ENCODE peak calls at places on chromosomes 16 and 17, in eight cellular contexts. O, H, N, K, P, C, A and Q are unnamed samples.

GRCh38 chr17:38730526-38731379 is 612 bp downstream of the CISD3 start:
- DNase-seq in O (peak), H (no peak), N (no peak), K (no peak), P (peak), C (peak), A (peak), Q (peak)

GRCh38 chr16:24736758-24737157 is 7.3 kb downstream of the TNRC6A start:
- DNase-seq in O (no peak), H (no peak), N (no peak), K (no peak), P (no peak), C (no peak), A (no peak), Q (no peak)

GRCh38 chr17:57527437-57528083 is 217.5 kb downstream of the CCDC182 start:
- DNase-seq in O (no peak), H (no peak), N (no peak), K (no peak), P (peak), C (no peak), A (no peak), Q (no peak)

GRCh38 chr17:79340286-79340685 is 265.7 kb downstream of the ENGASE start:
- DNase-seq in O (no peak), H (no peak), N (no peak), K (no peak), P (no peak), C (peak), A (peak), Q (no peak)

GRCh38 chr16:49416276-49416675 is 42.7 kb downstream of the C16orf78 start:
- DNase-seq in O (no peak), H (no peak), N (no peak), K (no peak), P (no peak), C (no peak), A (no peak), Q (no peak)

GRCh38 chr16:31191697-31192428 is 10.7 kb downstream of the PYCARD start:
- DNase-seq in O (no peak), H (no peak), N (no peak), K (no peak), P (no peak), C (no peak), A (no peak), Q (no peak)

GRCh38 chr17:9644910-9645751 is at the start of gene USP43:
- DNase-seq in O (peak), H (peak), N (no peak), K (no peak), P (peak), C (no peak), A (peak), Q (peak)

GRCh38 chr17:79915850-79916430 is 76.7 kb upstream of the CBX4 start:
- DNase-seq in O (peak), H (peak), N (no peak), K (no peak), P (peak), C (peak), A (peak), Q (peak)

GRCh38 chr16:30846649-30847402 is 47.1 kb downstream of the BCL7C start:
- DNase-seq in O (no peak), H (no peak), N (no peak), K (no peak), P (peak), C (no peak), A (no peak), Q (no peak)

GRCh38 chr16:57178793-57179212 is 7.0 kb downstream of the PSME3IP1 start:
- DNase-seq in O (no peak), H (no peak), N (no peak), K (no peak), P (peak), C (no peak), A (no peak), Q (peak)

GRCh38 chr16:3020604-3021448 is 658 bp downstream of the TNFRSF12A start:
- DNase-seq in O (peak), H (peak), N (peak), K (no peak), P (peak), C (peak), A (peak), Q (peak)

GRCh38 chr17:59378621-59379194 is 47.3 kb downstream of the YPEL2 start:
- DNase-seq in O (no peak), H (no peak), N (no peak), K (no peak), P (no peak), C (no peak), A (peak), Q (peak)

GRCh38 chr16:3401719-3402397 is 843 bp downstream of the ZNF174 start:
- DNase-seq in O (peak), H (no peak), N (no peak), K (no peak), P (peak), C (no peak), A (no peak), Q (no peak)

GRCh38 chr16:67264866-67265265 is 14.5 kb upstream of the PLEKHG4 start:
- DNase-seq in O (no peak), H (no peak), N (no peak), K (no peak), P (no peak), C (peak), A (no peak), Q (no peak)

GRCh38 chr16:49021136-49021535 is 260.5 kb downstream of the CBLN1 start:
- DNase-seq in O (peak), H (peak), N (no peak), K (no peak), P (peak), C (no peak), A (no peak), Q (no peak)

GRCh38 chr16:23434380-23434779 is 18.6 kb downstream of the COG7 start:
- DNase-seq in O (peak), H (peak), N (no peak), K (no peak), P (peak), C (no peak), A (no peak), Q (peak)

GRCh38 chr16:66477028-66477515 is 50.0 kb downstream of the BEAN1 start:
- DNase-seq in O (no peak), H (no peak), N (no peak), K (no peak), P (no peak), C (no peak), A (no peak), Q (peak)

GRCh38 chr17:62672957-62673356 is 45.5 kb downstream of the MRC2 start:
- DNase-seq in O (no peak), H (no peak), N (no peak), K (no peak), P (no peak), C (peak), A (no peak), Q (no peak)

GRCh38 chr17:49985310-49985990 is 9.6 kb downstream of the DLX3 start:
- DNase-seq in O (no peak), H (no peak), N (no peak), K (no peak), P (peak), C (no peak), A (no peak), Q (no peak)

GRCh38 chr17:58313815-58314705 is 14.5 kb downstream of the TSPOAP1 start:
- DNase-seq in O (no peak), H (no peak), N (no peak), K (no peak), P (no peak), C (no peak), A (no peak), Q (no peak)

GRCh38 chr16:84833142-84833495 is 13.3 kb downstream of the CRISPLD2 start:
- DNase-seq in O (no peak), H (no peak), N (no peak), K (no peak), P (no peak), C (no peak), A (no peak), Q (no peak)

GRCh38 chr16:78505544-78506371 is 406.3 kb downstream of the WWOX start:
- DNase-seq in O (no peak), H (no peak), N (no peak), K (no peak), P (no peak), C (peak), A (peak), Q (no peak)

GRCh38 chr17:42130310-42130936 is 7.8 kb downstream of the HSPB9 start:
- DNase-seq in O (no peak), H (no peak), N (no peak), K (no peak), P (no peak), C (no peak), A (no peak), Q (no peak)

GRCh38 chr17:78225088-78225865 is 6.2 kb upstream of the TMEM235 start:
- DNase-seq in O (no peak), H (no peak), N (no peak), K (no peak), P (no peak), C (no peak), A (no peak), Q (no peak)

GRCh38 chr16:8621221-8621571 is 302 bp upstream of the METTL22 start:
- DNase-seq in O (no peak), H (no peak), N (no peak), K (no peak), P (no peak), C (no peak), A (no peak), Q (no peak)

GRCh38 chr17:1985686-1986085 is 39.4 kb downstream of the RTN4RL1 start:
- DNase-seq in O (no peak), H (no peak), N (no peak), K (no peak), P (no peak), C (no peak), A (no peak), Q (no peak)

GRCh38 chr17:14052886-14053615 is 16.3 kb upstream of the COX10 start:
- DNase-seq in O (no peak), H (peak), N (no peak), K (no peak), P (no peak), C (no peak), A (no peak), Q (no peak)

GRCh38 chr17:57084802-57085447 is at the start of gene AKAP1:
- DNase-seq in O (peak), H (peak), N (peak), K (peak), P (peak), C (peak), A (peak), Q (peak)

GRCh38 chr17:38357488-38358123 is 6.0 kb downstream of the SOCS7 start:
- DNase-seq in O (no peak), H (no peak), N (no peak), K (no peak), P (no peak), C (no peak), A (no peak), Q (no peak)

GRCh38 chr16:50651835-50652438 is 29.2 kb downstream of the SNX20 start:
- DNase-seq in O (no peak), H (no peak), N (no peak), K (no peak), P (no peak), C (no peak), A (no peak), Q (no peak)

GRCh38 chr16:4407543-4408322 is 8.7 kb downstream of the CORO7 start:
- DNase-seq in O (peak), H (no peak), N (no peak), K (no peak), P (no peak), C (peak), A (peak), Q (peak)

GRCh38 chr17:9287301-9287700 is 266.0 kb downstream of the NTN1 start:
- DNase-seq in O (no peak), H (no peak), N (no peak), K (no peak), P (no peak), C (no peak), A (no peak), Q (no peak)

GRCh38 chr17:8831234-8831849 is 32.2 kb upstream of the MFSD6L start:
- DNase-seq in O (no peak), H (no peak), N (no peak), K (no peak), P (no peak), C (no peak), A (no peak), Q (no peak)

GRCh38 chr17:66577041-66577440 is 257.9 kb upstream of the CACNG5 start:
- DNase-seq in O (no peak), H (no peak), N (no peak), K (no peak), P (no peak), C (no peak), A (no peak), Q (no peak)

GRCh38 chr16:21574372-21574771 is 25.0 kb upstream of the METTL9 start:
- DNase-seq in O (no peak), H (no peak), N (no peak), K (no peak), P (no peak), C (no peak), A (no peak), Q (no peak)

GRCh38 chr17:27608330-27609230 is 22.4 kb upstream of the LGALS9 start:
- DNase-seq in O (peak), H (no peak), N (no peak), K (no peak), P (no peak), C (no peak), A (no peak), Q (no peak)

GRCh38 chr17:30970757-30971567 is at the start of gene RNF135:
- DNase-seq in O (peak), H (peak), N (peak), K (no peak), P (peak), C (peak), A (peak), Q (peak)

GRCh38 chr17:30975042-30975820 is 4.4 kb downstream of the RNF135 start:
- DNase-seq in O (no peak), H (no peak), N (no peak), K (no peak), P (no peak), C (peak), A (no peak), Q (no peak)

GRCh38 chr17:30964878-30965277 is 6.0 kb upstream of the RNF135 start:
- DNase-seq in O (peak), H (no peak), N (no peak), K (no peak), P (no peak), C (peak), A (no peak), Q (no peak)

DNA sequence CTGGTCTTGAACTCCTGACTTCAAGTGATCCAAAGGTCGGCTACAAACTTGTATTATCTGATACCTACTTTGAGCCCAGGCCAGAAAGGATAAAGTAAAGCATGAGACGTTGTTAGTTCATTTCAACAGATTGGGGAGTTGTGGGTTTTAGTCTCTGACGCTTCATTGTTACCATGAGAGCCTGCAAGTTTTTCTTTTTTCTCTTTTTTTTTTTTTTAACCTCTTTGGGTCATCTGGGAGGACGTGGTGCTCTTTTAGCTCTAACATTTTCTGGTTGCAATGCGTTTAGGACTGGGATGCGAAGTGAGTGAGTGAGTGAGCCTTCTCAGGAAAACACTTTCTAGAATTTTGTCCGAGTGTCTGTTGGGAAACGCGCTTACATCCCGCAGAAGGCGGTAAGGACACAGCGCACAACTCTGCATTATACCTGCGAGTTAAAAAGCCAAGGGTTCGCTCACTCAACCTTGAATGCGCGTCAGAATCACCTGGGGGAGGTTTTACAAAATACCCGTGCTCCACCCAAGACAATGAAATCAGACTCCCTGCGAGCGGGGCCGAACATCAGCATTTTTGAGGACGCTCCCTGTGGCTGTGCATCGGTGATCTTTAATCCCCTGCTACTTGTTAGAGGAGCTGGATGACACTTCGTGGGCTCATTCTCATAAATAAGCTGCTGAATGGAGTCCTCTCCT is 704 bp upstream of the RNF135 start:
- DNase-seq in O (peak), H (peak), N (no peak), K (no peak), P (peak), C (peak), A (peak), Q (peak)
- H3K27ac ChIP-seq in O (peak), H (peak), N (peak), K (peak), P (peak), C (peak), A (peak), Q (peak)

GRCh38 chr17:40795019-40795667 is 4.6 kb downstream of the KRT28 start:
- DNase-seq in O (no peak), H (no peak), N (no peak), K (no peak), P (no peak), C (no peak), A (no peak), Q (no peak)
- H3K27ac ChIP-seq in O (no peak), H (no peak), N (no peak), K (no peak), P (no peak), C (no peak), A (no peak), Q (no peak)

GRCh38 chr17:81386141-81386645 is 9.1 kb upstream of the BAHCC1 start:
- DNase-seq in O (no peak), H (no peak), N (no peak), K (no peak), P (no peak), C (no peak), A (peak), Q (no peak)

GRCh38 chr17:81384929-81385319 is 10.3 kb upstream of the BAHCC1 start:
- DNase-seq in O (no peak), H (no peak), N (no peak), K (no peak), P (no peak), C (no peak), A (no peak), Q (no peak)

GRCh38 chr17:81386646-81387234 is 8.5 kb upstream of the BAHCC1 start:
- DNase-seq in O (no peak), H (no peak), N (no peak), K (no peak), P (peak), C (peak), A (peak), Q (no peak)

GRCh38 chr17:81383504-81384421 is 11.5 kb upstream of the BAHCC1 start:
- DNase-seq in O (no peak), H (no peak), N (no peak), K (no peak), P (no peak), C (peak), A (no peak), Q (no peak)

DNA sequence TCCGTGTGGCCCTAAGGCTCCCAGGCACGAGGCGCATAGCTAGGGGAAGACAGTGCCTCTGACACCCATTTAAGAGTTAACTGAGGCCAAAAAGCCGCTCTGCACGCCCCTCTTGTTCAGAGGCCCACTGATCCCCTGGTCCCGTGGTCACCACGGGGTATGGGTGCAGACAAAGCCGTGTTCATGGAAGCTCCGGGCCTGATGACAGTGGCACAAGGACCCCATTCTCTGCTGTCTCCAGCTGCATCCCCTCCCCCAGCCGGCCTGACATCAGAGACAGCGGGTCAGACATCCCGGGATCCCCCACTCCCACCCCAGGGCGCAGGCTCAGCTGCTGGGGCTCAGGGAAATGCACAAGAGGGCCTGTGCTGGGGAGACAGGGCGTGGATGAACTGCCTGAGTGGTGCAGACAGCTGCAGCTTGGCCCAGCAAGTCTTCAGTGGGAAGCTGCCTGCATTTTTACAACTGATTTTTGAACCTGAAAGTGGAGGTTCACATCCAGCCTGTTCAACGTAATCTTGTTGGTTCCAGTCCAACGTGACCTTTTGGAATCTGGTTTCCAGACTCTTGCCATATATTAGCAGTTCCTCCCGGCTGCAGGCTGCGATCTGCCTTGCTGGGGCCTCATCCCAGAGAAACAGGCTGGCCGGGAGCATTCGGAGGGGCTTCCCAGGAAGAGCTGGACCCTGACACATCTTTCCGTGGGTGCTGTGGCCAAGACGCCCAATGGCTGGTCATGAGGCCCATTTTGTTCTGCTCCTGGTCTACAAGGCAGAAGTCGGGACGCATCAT is 9.7 kb upstream of the BAHCC1 start:
- DNase-seq in O (no peak), H (no peak), N (peak), K (peak), P (no peak), C (peak), A (peak), Q (no peak)
- H3K27ac ChIP-seq in O (no peak), H (no peak), N (peak), K (peak), P (no peak), C (peak), A (peak), Q (no peak)

GRCh38 chr16:14024300-14024699 is 46.8 kb upstream of the MRTFB start:
- DNase-seq in O (peak), H (no peak), N (no peak), K (no peak), P (no peak), C (no peak), A (no peak), Q (no peak)
- H3K27ac ChIP-seq in O (no peak), H (no peak), N (no peak), K (no peak), P (no peak), C (peak), A (no peak), Q (no peak)

DNA sequence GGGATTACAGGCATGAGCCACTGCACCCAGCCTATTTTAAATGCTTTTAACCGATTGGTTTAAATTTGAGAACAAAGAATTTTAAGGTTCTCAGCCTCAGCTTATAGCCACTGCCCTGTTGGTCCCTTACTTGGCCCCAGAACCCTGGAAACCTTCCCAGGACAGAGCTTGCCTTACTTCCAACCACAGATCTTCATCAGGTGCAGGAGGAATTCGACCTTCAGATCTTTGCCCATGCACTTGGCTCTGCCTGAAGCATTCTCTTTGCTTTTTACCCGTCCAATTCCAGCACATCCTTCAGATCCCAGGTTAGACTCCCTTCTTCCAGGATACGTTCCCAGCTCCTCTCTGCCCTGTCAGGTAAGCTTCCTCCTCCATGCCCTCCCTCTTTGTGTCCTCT is 27.7 kb downstream of the CHD9 start:
- DNase-seq in O (no peak), H (no peak), N (no peak), K (no peak), P (no peak), C (no peak), A (no peak), Q (no peak)
- H3K27ac ChIP-seq in O (no peak), H (no peak), N (no peak), K (no peak), P (no peak), C (no peak), A (no peak), Q (no peak)